ENCODE peak calls at places on chromosomes 7 and 10, in four cellular contexts. K is HEK293T, E is progenitor cell of endocrine pancreas, H is Caki2. W is an unnamed sample.

GRCh38 chr7:27073066-27073465 is 22.7 kb downstream of the HOXA1 start:
- DNase-seq in K (no peak), E (no peak), H (no peak), W (no peak)

GRCh38 chr10:99630439-99630838 is 10.2 kb upstream of the SLC25A28 start:
- DNase-seq in K (no peak), E (no peak), H (peak; percentile 35), W (peak; percentile 70)

GRCh38 chr10:27504897-27505457 is 873 bp downstream of the RAB18 start:
- DNase-seq in K (no peak), E (no peak), H (no peak), W (peak; percentile 56)

GRCh38 chr10:106107711-106108110 is 1056.8 kb downstream of the SORCS1 start:
- DNase-seq in K (no peak), E (no peak), H (no peak), W (no peak)

GRCh38 chr7:92266415-92267241 is 20.9 kb downstream of the ANKIB1 start:
- DNase-seq in K (no peak), E (no peak), H (no peak), W (peak; percentile 8)

GRCh38 chr10:3805227-3805790 is 20.3 kb upstream of the KLF6 start:
- DNase-seq in K (no peak), E (no peak), H (peak; percentile 79), W (peak; percentile 96)

GRCh38 chr7:19404912-19405329 is 259.7 kb upstream of the FERD3L start:
- DNase-seq in K (peak; percentile 22), E (no peak), H (peak; percentile 94), W (no peak)

GRCh38 chr7:98456851-98457250 is 56.0 kb upstream of the BAIAP2L1 start:
- DNase-seq in K (no peak), E (no peak), H (no peak), W (no peak)

GRCh38 chr7:24930856-24931255 is 49.1 kb downstream of the OSBPL3 start:
- DNase-seq in K (no peak), E (no peak), H (no peak), W (no peak)

GRCh38 chr7:121085922-121086321 is 97.4 kb downstream of the CPED1 start:
- DNase-seq in K (no peak), E (no peak), H (no peak), W (no peak)

GRCh38 chr10:132162021-132162531 is 24.7 kb upstream of the DPYSL4 start:
- DNase-seq in K (no peak), E (no peak), H (no peak), W (no peak)

GRCh38 chr7:17447728-17448478 is 149.5 kb downstream of the AHR start:
- DNase-seq in K (no peak), E (no peak), H (no peak), W (no peak)

GRCh38 chr7:151897201-151897711 is 20.3 kb upstream of the PRKAG2 start:
- DNase-seq in K (peak; percentile 76), E (no peak), H (no peak), W (no peak)

GRCh38 chr7:75727881-75728592 is 10.7 kb downstream of the HIP1 start:
- DNase-seq in K (no peak), E (no peak), H (peak; percentile 81), W (peak; percentile 26)

GRCh38 chr7:138975343-138976104 is 5.7 kb downstream of the KIAA1549 start:
- DNase-seq in K (peak; percentile 32), E (no peak), H (no peak), W (peak; percentile 13)

GRCh38 chr7:22784346-22784745 is 38.3 kb downstream of the TOMM7 start:
- DNase-seq in K (no peak), E (no peak), H (no peak), W (no peak)

GRCh38 chr10:17993361-17993760 is 41.6 kb downstream of the SLC39A12 start:
- DNase-seq in K (no peak), E (no peak), H (no peak), W (no peak)

GRCh38 chr10:129089341-129089740 is 377.7 kb upstream of the MGMT start:
- DNase-seq in K (no peak), E (no peak), H (no peak), W (no peak)

GRCh38 chr10:76736392-76736791 is 901.2 kb downstream of the KCNMA1 start:
- DNase-seq in K (no peak), E (no peak), H (no peak), W (no peak)

GRCh38 chr10:112951349-112952281 is 1.6 kb downstream of the TCF7L2 start:
- DNase-seq in K (peak; percentile 30), E (peak; percentile 37), H (peak; percentile 92), W (peak; percentile 68)

GRCh38 chr10:71740069-71740468 is 20.5 kb upstream of the C10orf105 start:
- DNase-seq in K (no peak), E (no peak), H (no peak), W (no peak)

GRCh38 chr7:82542665-82543064 is 99.1 kb upstream of the CACNA2D1 start:
- DNase-seq in K (peak; percentile 6), E (no peak), H (peak; percentile 20), W (no peak)

GRCh38 chr7:118713039-118713438 is 488.5 kb downstream of the ANKRD7 start:
- DNase-seq in K (no peak), E (no peak), H (no peak), W (no peak)

GRCh38 chr10:121886181-121886580 is 41.6 kb downstream of the ATE1 start:
- DNase-seq in K (no peak), E (no peak), H (no peak), W (no peak)

GRCh38 chr10:110546077-110546476 is 21.4 kb upstream of the SMC3 start:
- DNase-seq in K (no peak), E (no peak), H (no peak), W (no peak)

GRCh38 chr10:104122273-104123107 is 519 bp downstream of the SFR1 start:
- DNase-seq in K (peak; percentile 35), E (no peak), H (no peak), W (peak; percentile 43)

GRCh38 chr7:130899638-130900401 is 165.8 kb upstream of the KLF14 start:
- DNase-seq in K (no peak), E (no peak), H (peak; percentile 16), W (no peak)

GRCh38 chr7:117250801-117251200 is 72.1 kb downstream of the WNT2 start:
- DNase-seq in K (no peak), E (no peak), H (no peak), W (no peak)

GRCh38 chr10:77490915-77491314 is 146.7 kb downstream of the KCNMA1 start:
- DNase-seq in K (no peak), E (no peak), H (no peak), W (no peak)

GRCh38 chr7:123649956-123650355 is 5.7 kb upstream of the LMOD2 start:
- DNase-seq in K (no peak), E (no peak), H (no peak), W (peak; percentile 60)

GRCh38 chr10:47020491-47020890 is 109.3 kb downstream of the PTPN20 start:
- DNase-seq in K (no peak), E (no peak), H (no peak), W (peak; percentile 66)

GRCh38 chr10:18501198-18501597 is 150.2 kb downstream of the NSUN6 start:
- DNase-seq in K (no peak), E (no peak), H (peak; percentile 4), W (no peak)

GRCh38 chr10:13775786-13776780 is 189.3 kb downstream of the PRPF18 start:
- DNase-seq in K (no peak), E (no peak), H (peak; percentile 35), W (peak; percentile 77)

GRCh38 chr7:158047386-158048059 is 540.1 kb downstream of the PTPRN2 start:
- DNase-seq in K (no peak), E (no peak), H (no peak), W (no peak)

GRCh38 chr10:88791924-88792323 is 10.6 kb upstream of the LIPM start:
- DNase-seq in K (peak; percentile 63), E (no peak), H (peak; percentile 16), W (peak; percentile 46)

GRCh38 chr7:128914566-128915151 is 4.2 kb upstream of the KCP start:
- DNase-seq in K (no peak), E (no peak), H (no peak), W (no peak)

GRCh38 chr7:27784399-27785053 is 44.6 kb downstream of the TAX1BP1 start:
- DNase-seq in K (peak; percentile 33), E (no peak), H (peak; percentile 70), W (peak; percentile 74)

GRCh38 chr7:70053421-70053820 is 455.1 kb downstream of the AUTS2 start:
- DNase-seq in K (no peak), E (no peak), H (no peak), W (no peak)